ENCODE peak calls at places on chromosomes 7 and 10, in five cellular contexts. J is cerebellar cortex; Y is cardiac muscle cell; E is germinal center; G is CD8-positive, alpha-beta memory T cell. X is an unnamed sample.

GRCh38 chr7:43470110-43470509 is 112.8 kb upstream of the STK17A start:
- DNase-seq in J (no peak), Y (peak; percentile 26), E (no peak), G (no peak), X (no peak)

GRCh38 chr7:3399858-3400257 is 98.8 kb downstream of the SDK1 start:
- DNase-seq in J (no peak), Y (peak; percentile 12), E (no peak), G (no peak), X (no peak)

GRCh38 chr7:16721541-16721940 is 32.0 kb upstream of the TSPAN13 start:
- DNase-seq in J (no peak), Y (no peak), E (no peak), G (no peak), X (no peak)

GRCh38 chr10:93352638-93353383 is 129.3 kb downstream of the MYOF start:
- DNase-seq in J (peak; percentile 48), Y (peak; percentile 60), E (peak; percentile 45), G (no peak), X (peak; percentile 44)

GRCh38 chr10:572066-572465 is 117.4 kb downstream of the DIP2C start:
- DNase-seq in J (no peak), Y (no peak), E (no peak), G (no peak), X (no peak)

GRCh38 chr7:69395072-69395714 is 203.1 kb upstream of the AUTS2 start:
- DNase-seq in J (no peak), Y (peak; percentile 94), E (no peak), G (no peak), X (peak; percentile 67)

GRCh38 chr7:104956753-104957450 is 57.1 kb upstream of the KMT2E start:
- DNase-seq in J (no peak), Y (peak; percentile 61), E (no peak), G (peak; percentile 61), X (no peak)

GRCh38 chr10:72319416-72320254 is 35.1 kb downstream of the DNAJB12 start:
- DNase-seq in J (no peak), Y (peak; percentile 97), E (peak; percentile 89), G (peak; percentile 92), X (peak; percentile 81)